ENCODE peak calls at places on chromosome 4, in four cellular contexts. N, Q, P and T are unnamed samples.

GRCh38 chr4:35500812-35501211 is 743.5 kb downstream of the ARAP2 start:
- DNase-seq in P (no peak), N (no peak), Q (no peak), T (no peak)

GRCh38 chr4:66691101-66691500 is 854.2 kb downstream of the CENPC start:
- DNase-seq in N (no peak), Q (no peak), P (no peak), T (peak; percentile 81)

GRCh38 chr4:71400788-71401187 is 62.0 kb downstream of the SLC4A4 start:
- DNase-seq in P (no peak), N (no peak), Q (no peak), T (no peak)

GRCh38 chr4:128354205-128354821 is 66.7 kb upstream of the PGRMC2 start:
- DNase-seq in P (peak; percentile 17), N (peak; percentile 96), Q (no peak), T (peak; percentile 88)

GRCh38 chr4:138199568-138200235 is 42.4 kb downstream of the SLC7A11 start:
- DNase-seq in Q (peak; percentile 85), P (no peak), N (peak; percentile 44), T (peak; percentile 79)

GRCh38 chr4:162865102-162865501 is 301.6 kb downstream of the NAF1 start:
- DNase-seq in N (no peak), Q (no peak), P (no peak), T (peak; percentile 8)

GRCh38 chr4:95921470-95921869 is 81.6 kb downstream of the PDHA2 start:
- DNase-seq in P (no peak), Q (no peak), N (no peak), T (no peak)

GRCh38 chr4:159363376-159363775 is 260.5 kb downstream of the RAPGEF2 start:
- DNase-seq in Q (no peak), N (peak; percentile 82), P (no peak), T (no peak)

GRCh38 chr4:36677122-36677521 is 395.7 kb downstream of the DTHD1 start:
- DNase-seq in P (no peak), N (no peak), Q (no peak), T (no peak)

GRCh38 chr4:188439641-188440311 is 300.5 kb downstream of the TRIML1 start:
- DNase-seq in P (no peak), Q (no peak), N (no peak), T (no peak)

GRCh38 chr4:163492951-163493504 is 1.5 kb upstream of the TMA16 start:
- DNase-seq in Q (peak; percentile 73), N (no peak), P (no peak), T (peak; percentile 35)

GRCh38 chr4:139501531-139502311 is 47.8 kb downstream of the RAB33B start:
- DNase-seq in P (no peak), Q (no peak), N (no peak), T (no peak)

GRCh38 chr4:7151668-7152227 is 40.6 kb upstream of the SORCS2 start:
- DNase-seq in Q (no peak), P (peak; percentile 27), N (no peak), T (no peak)

GRCh38 chr4:65021737-65022136 is 612.5 kb upstream of the TECRL start:
- DNase-seq in Q (no peak), P (no peak), N (no peak), T (no peak)

GRCh38 chr4:55125087-55125721 is at the start of gene KDR:
- DNase-seq in N (peak; percentile 23), Q (no peak), P (no peak), T (peak; percentile 74)

GRCh38 chr4:174324246-174324645 is 40.5 kb downstream of the CEP44 start:
- DNase-seq in P (no peak), N (peak; percentile 12), Q (no peak), T (no peak)

GRCh38 chr4:174316954-174317353 is 33.2 kb downstream of the CEP44 start:
- DNase-seq in Q (no peak), N (peak; percentile 33), P (no peak), T (no peak)

GRCh38 chr4:174317531-174317930 is 33.8 kb downstream of the CEP44 start:
- DNase-seq in P (no peak), N (no peak), Q (no peak), T (no peak)

GRCh38 chr4:174318829-174319764 is 35.4 kb downstream of the CEP44 start:
- DNase-seq in N (peak; percentile 22), Q (peak; percentile 22), P (no peak), T (peak; percentile 66)

GRCh38 chr4:174320501-174321199 is 36.9 kb downstream of the CEP44 start:
- DNase-seq in P (no peak), Q (no peak), N (no peak), T (peak; percentile 84)
- H3K4me2 ChIP-seq in P (no peak overlapping the region), Q (no peak overlapping the region), N (no peak overlapping the region), T (no peak overlapping the region)

GRCh38 chr4:1040344-1041146 is 29.1 kb downstream of the FGFRL1 start:
- DNase-seq in N (no peak), Q (no peak), P (no peak), T (no peak)

GRCh38 chr4:1042352-1043025 is 31.1 kb downstream of the FGFRL1 start:
- DNase-seq in Q (no peak), P (no peak), N (no peak), T (no peak)

GRCh38 chr4:1043162-1043561 is 31.7 kb downstream of the FGFRL1 start:
- DNase-seq in P (no peak), Q (no peak), N (no peak), T (no peak)

GRCh38 chr4:1041147-1041935 is 29.9 kb downstream of the FGFRL1 start:
- DNase-seq in P (no peak), Q (no peak), N (peak; percentile 57), T (no peak)

DNA sequence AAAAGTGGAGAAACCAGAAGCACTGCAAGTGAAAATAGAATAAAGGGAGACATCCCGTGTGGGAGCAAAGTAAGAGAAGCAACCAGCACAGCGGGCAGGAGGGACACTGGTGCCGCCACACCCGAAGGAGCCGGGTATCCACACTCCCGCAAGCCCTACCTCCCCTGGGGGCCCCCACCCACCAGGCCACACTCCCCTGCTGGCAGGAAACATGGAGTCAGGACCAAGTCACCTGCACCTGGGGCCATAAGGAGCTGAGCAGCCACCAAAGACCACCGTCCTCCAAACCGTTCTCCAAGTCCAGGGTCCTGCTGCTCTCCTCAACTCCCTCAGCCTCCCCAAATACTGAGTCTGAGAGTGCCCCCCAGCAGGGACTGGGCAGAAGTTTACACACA is 30.5 kb downstream of the FGFRL1 start:
- DNase-seq in P (no peak), Q (no peak), N (no peak), T (no peak)
- H3K4me3 ChIP-seq in P (no peak overlapping the region), Q (no peak overlapping the region), N (peak overlapping the region; percentile 40), T (no peak overlapping the region)

DNA sequence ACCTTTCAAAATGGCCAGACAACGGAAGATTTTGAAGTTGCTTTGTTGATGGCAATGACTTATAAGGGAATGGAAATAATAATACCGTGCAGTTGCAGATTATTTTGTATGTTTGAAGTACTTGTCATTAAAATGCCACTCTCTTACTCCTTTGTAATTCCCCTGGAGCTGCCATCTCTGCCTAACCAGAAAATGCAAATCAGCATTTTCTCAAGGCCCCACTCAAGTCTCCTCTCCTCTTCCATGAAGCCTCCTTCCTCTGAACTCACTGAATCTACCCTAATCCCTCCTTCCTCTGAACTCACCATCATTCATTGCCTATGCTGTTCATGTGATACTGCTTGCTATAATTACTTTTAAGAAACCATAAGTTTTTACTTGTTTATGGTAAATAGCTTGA is 60.2 kb upstream of the RBPJ start:
- DNase-seq in P (no peak), N (no peak), Q (no peak), T (no peak)
- H3K4me2 ChIP-seq in P (no peak overlapping the region), N (no peak overlapping the region), Q (no peak overlapping the region), T (no peak overlapping the region)

GRCh38 chr4:152351080-152351479 is 184.8 kb downstream of the FBXW7 start:
- DNase-seq in N (no peak), P (no peak), Q (no peak), T (no peak)
- H3K4me3 ChIP-seq in N (peak overlapping the region; percentile 70), P (no peak overlapping the region), Q (no peak overlapping the region), T (no peak overlapping the region)

GRCh38 chr4:121991968-121992367 is 40.1 kb upstream of the TRPC3 start:
- DNase-seq in Q (no peak), P (no peak), N (no peak), T (no peak)
- H3K4me2 ChIP-seq in Q (no peak overlapping the region), P (no peak overlapping the region), N (no peak overlapping the region), T (no peak overlapping the region)